ENCODE peak calls at places on chromosome 20, in eight cellular contexts. P is pancreas; M is neural progenitor cell; T is CD4-positive, alpha-beta T cell; N is tibial artery; A is heart right ventricle; F is OCI-LY7; S is ovary. L is an unnamed sample.

GRCh38 chr20:4324611-4325238 is 309.4 kb upstream of the RNF24 start:
- DNase-seq in P (no peak), M (no peak), T (no peak), N (no peak), A (no peak), F (no peak), S (no peak), L (no peak)

GRCh38 chr20:5488823-5489222 is 172.1 kb upstream of the PROKR2 start:
- DNase-seq in P (no peak), M (no peak), T (no peak), N (no peak), A (no peak), F (no peak), S (no peak), L (no peak)

GRCh38 chr20:21378259-21378658 is 19.1 kb downstream of the NKX2-4 start:
- DNase-seq in P (no peak), M (no peak), T (no peak), N (no peak), A (no peak), F (no peak), S (no peak), L (no peak)

GRCh38 chr20:44180814-44181213 is 6.2 kb downstream of the JPH2 start:
- DNase-seq in P (no peak), M (peak; percentile 61), T (no peak), N (peak; percentile 68), A (peak; percentile 53), F (no peak), S (no peak), L (no peak)

GRCh38 chr20:24914388-24915241 is 34.5 kb upstream of the CST7 start:
- DNase-seq in P (no peak), M (no peak), T (no peak), N (no peak), A (no peak), F (no peak), S (no peak), L (no peak)

GRCh38 chr20:2151805-2152727 is 50.4 kb downstream of the STK35 start:
- DNase-seq in P (no peak), M (no peak), T (no peak), N (peak; percentile 34), A (no peak), F (no peak), S (no peak), L (no peak)

GRCh38 chr20:24046905-24047304 is 58.3 kb upstream of the GGTLC1 start:
- DNase-seq in P (no peak), M (no peak), T (no peak), N (no peak), A (no peak), F (no peak), S (no peak), L (no peak)

GRCh38 chr20:39464238-39464637 is 502.1 kb downstream of the DHX35 start:
- DNase-seq in P (no peak), M (no peak), T (no peak), N (no peak), A (no peak), F (no peak), S (no peak), L (no peak)

GRCh38 chr20:33576432-33576883 is 85.7 kb upstream of the C20orf144 start:
- DNase-seq in P (no peak), M (no peak), T (no peak), N (no peak), A (no peak), F (peak; percentile 81), S (no peak), L (no peak)

GRCh38 chr20:47558295-47558694 is 56.6 kb downstream of the NCOA3 start:
- DNase-seq in P (no peak), M (no peak), T (no peak), N (no peak), A (no peak), F (no peak), S (no peak), L (no peak)

GRCh38 chr20:48075591-48076174 is 290.4 kb upstream of the SULF2 start:
- DNase-seq in P (no peak), M (no peak), T (no peak), N (no peak), A (no peak), F (no peak), S (no peak), L (no peak)

DNA sequence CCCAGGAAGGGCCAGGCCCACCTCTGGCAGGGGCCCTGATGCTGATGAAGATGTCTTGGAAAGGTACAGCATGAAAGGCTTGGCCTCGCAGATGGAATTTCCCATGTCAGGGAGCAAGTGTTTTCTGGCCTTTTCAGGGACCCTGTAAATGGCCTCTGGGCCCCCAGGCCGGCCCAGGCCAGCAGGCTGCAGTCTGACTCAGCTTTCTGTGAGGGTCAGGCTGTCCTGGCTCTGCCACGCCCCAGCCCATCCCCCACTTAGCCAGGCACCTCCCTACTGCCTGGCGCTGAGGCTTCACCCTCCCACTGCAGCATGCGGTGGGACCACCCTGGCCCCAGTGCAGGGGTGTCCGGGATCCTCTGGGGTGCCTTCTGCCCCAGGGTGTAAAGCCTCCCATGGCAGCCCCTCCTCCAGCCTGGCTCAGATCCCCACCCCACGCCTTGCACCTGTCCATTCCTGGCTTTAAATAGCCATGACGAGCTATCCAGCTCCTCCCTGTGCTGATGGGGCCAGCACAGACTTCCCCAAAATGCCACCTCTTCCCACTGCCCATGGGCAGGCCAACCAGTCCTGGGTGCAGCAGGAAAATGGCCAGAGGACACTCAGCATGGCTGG is 35.6 kb upstream of the GATA5 start:
- DNase-seq in P (no peak), M (no peak), T (no peak), N (no peak), A (peak; percentile 13), F (no peak), S (no peak), L (no peak)
- H3K27ac ChIP-seq in P (no peak overlapping the region), M (no peak overlapping the region), T (no peak overlapping the region), N (no peak overlapping the region), A (no peak overlapping the region), F (no peak overlapping the region), S (no peak overlapping the region), L (no peak overlapping the region)

GRCh38 chr20:56903421-56903820 is 274.3 kb downstream of the TFAP2C start:
- DNase-seq in P (no peak), M (no peak), T (no peak), N (no peak), A (no peak), F (no peak), S (no peak), L (no peak)
- H3K27ac ChIP-seq in P (no peak overlapping the region), M (no peak overlapping the region), T (no peak overlapping the region), N (no peak overlapping the region), A (no peak overlapping the region), F (no peak overlapping the region), S (no peak overlapping the region), L (no peak overlapping the region)

GRCh38 chr20:49529470-49529869 is 38.5 kb downstream of the PTGIS start:
- DNase-seq in P (no peak), M (no peak), T (no peak), N (no peak), A (no peak), F (no peak), S (no peak), L (no peak)

GRCh38 chr20:49521356-49521755 is 38.9 kb upstream of the KCNB1 start:
- DNase-seq in P (no peak), M (no peak), T (no peak), N (peak; percentile 25), A (no peak), F (no peak), S (no peak), L (no peak)

GRCh38 chr20:49526568-49526967 is 41.4 kb downstream of the PTGIS start:
- DNase-seq in P (no peak), M (no peak), T (no peak), N (no peak), A (no peak), F (no peak), S (no peak), L (no peak)

GRCh38 chr20:49523767-49524360 is 41.4 kb upstream of the KCNB1 start:
- DNase-seq in P (no peak), M (no peak), T (no peak), N (no peak), A (no peak), F (no peak), S (no peak), L (no peak)

DNA sequence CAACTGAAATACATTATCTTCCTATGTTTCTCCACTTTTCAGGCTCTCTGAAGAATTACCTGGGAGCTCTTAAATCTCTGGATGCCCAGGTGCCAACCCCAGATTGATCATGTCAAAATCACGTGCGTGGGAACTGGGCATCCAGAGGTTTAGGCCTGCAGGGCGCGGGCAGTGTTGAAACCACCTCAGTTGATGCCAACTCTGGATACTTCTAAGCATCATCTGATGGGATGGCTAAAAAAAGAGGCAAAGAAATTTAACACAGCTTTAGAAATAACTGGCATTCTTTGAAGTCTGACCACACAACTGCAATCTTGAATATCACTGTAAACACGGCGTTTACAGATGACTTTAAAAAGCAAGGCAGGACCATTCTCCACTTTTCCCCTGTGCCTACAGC is 41.9 kb downstream of the PTGIS start:
- DNase-seq in P (no peak), M (no peak), T (no peak), N (no peak), A (no peak), F (no peak), S (no peak), L (no peak)
- H3K27ac ChIP-seq in P (no peak overlapping the region), M (no peak overlapping the region), T (no peak overlapping the region), N (peak overlapping the region; percentile 75), A (no peak overlapping the region), F (no peak overlapping the region), S (no peak overlapping the region), L (no peak overlapping the region)

GRCh38 chr20:19943021-19943659 is 74.0 kb upstream of the NAA20 start:
- DNase-seq in P (no peak), M (no peak), T (no peak), N (no peak), A (no peak), F (no peak), S (no peak), L (no peak)
- H3K27ac ChIP-seq in P (no peak overlapping the region), M (no peak overlapping the region), T (no peak overlapping the region), N (peak overlapping the region; percentile 30), A (peak overlapping the region; percentile 51), F (no peak overlapping the region), S (no peak overlapping the region), L (peak overlapping the region; percentile 78)

GRCh38 chr20:62186096-62186426 is 3.2 kb downstream of the MTG2 start:
- DNase-seq in P (no peak), M (no peak), T (no peak), N (no peak), A (no peak), F (no peak), S (no peak), L (no peak)

GRCh38 chr20:62190639-62191411 is 8.0 kb downstream of the MTG2 start:
- DNase-seq in P (no peak), M (no peak), T (no peak), N (no peak), A (peak; percentile 8), F (no peak), S (no peak), L (no peak)

GRCh38 chr20:62182469-62183425 is at the start of gene MTG2:
- DNase-seq in P (peak; percentile 94), M (peak; percentile 98), T (peak; percentile 94), N (peak; percentile 91), A (peak; percentile 95), F (peak; percentile 98), S (peak; percentile 96), L (peak; percentile 42)

GRCh38 chr20:62183426-62184142 is 756 bp downstream of the MTG2 start:
- DNase-seq in P (no peak), M (peak; percentile 28), T (no peak), N (no peak), A (no peak), F (no peak), S (no peak), L (no peak)

GRCh38 chr20:62186887-62187866 is 4.3 kb downstream of the MTG2 start:
- DNase-seq in P (no peak), M (no peak), T (no peak), N (no peak), A (no peak), F (no peak), S (no peak), L (no peak)
- H3K27ac ChIP-seq in P (no peak overlapping the region), M (no peak overlapping the region), T (no peak overlapping the region), N (no peak overlapping the region), A (peak overlapping the region; percentile 24), F (no peak overlapping the region), S (no peak overlapping the region), L (peak overlapping the region; percentile 2)

L was measured in esophagus squamous epithelium.